ENCODE peak calls at places on chromosomes 16 and 17, in eight cellular contexts. L is stimulated activated CD4-positive, alpha-beta T cell treated with anti-CD3 and anti-CD28 coated beads, Interleukin-4, amount 100 ng/mL, for 24 hours; J is iris pigment epithelial cell; T is heart left ventricle; K is NCI-H774; I is nucleus accumbens; N is stimulated activated CD8-positive, alpha-beta memory T cell treated with anti-CD3 and anti-CD28 coated beads, Interleukin-7, amount 100 ng/mL, for 1 hour; Z is cardiac muscle cell. C is an unnamed sample.

GRCh38 chr17:57899391-57899790 is 49.5 kb upstream of the MRPS23 start:
- DNase-seq in Z (no peak), N (no peak), T (no peak), I (no peak), J (no peak), L (no peak), K (no peak), C (peak; percentile 66)

GRCh38 chr17:76005263-76006149 is 4.9 kb downstream of the CDK3 start:
- DNase-seq in K (peak; percentile 64), Z (peak; percentile 83), N (peak; percentile 55), J (peak; percentile 49), L (peak; percentile 90), I (no peak), T (peak; percentile 73), C (peak; percentile 67)

GRCh38 chr17:49696233-49696761 is 11.5 kb downstream of the SLC35B1 start:
- DNase-seq in T (no peak), J (no peak), L (peak; percentile 81), I (no peak), Z (no peak), K (no peak), N (peak; percentile 30), C (no peak)

GRCh38 chr16:77424841-77425604 is 9.8 kb downstream of the ADAMTS18 start:
- DNase-seq in T (no peak), J (no peak), L (no peak), I (no peak), Z (no peak), K (no peak), N (no peak), C (no peak)

GRCh38 chr16:54286067-54286329 is 589 bp downstream of the IRX3 start:
- DNase-seq in K (no peak), J (no peak), Z (no peak), T (no peak), L (no peak), I (no peak), N (no peak), C (no peak)

GRCh38 chr17:4678448-4679026 is 25.4 kb downstream of the PELP1 start:
- DNase-seq in J (peak; percentile 94), K (no peak), I (no peak), Z (peak; percentile 90), L (peak; percentile 16), T (no peak), N (no peak), C (no peak)

GRCh38 chr16:27704252-27704651 is 154.3 kb downstream of the KATNIP start:
- DNase-seq in J (no peak), I (no peak), K (no peak), T (no peak), N (no peak), Z (no peak), L (no peak), C (no peak)

GRCh38 chr16:56424791-56425438 is 430 bp downstream of the AMFR start:
- DNase-seq in Z (peak; percentile 36), K (no peak), I (no peak), L (peak; percentile 31), N (no peak), T (peak; percentile 44), J (no peak), C (no peak)

GRCh38 chr17:81328925-81329278 is 33.8 kb upstream of the SLC38A10 start:
- DNase-seq in N (no peak), K (no peak), I (no peak), Z (no peak), J (peak; percentile 36), L (no peak), T (no peak), C (no peak)

GRCh38 chr16:48617711-48618148 is 7.8 kb upstream of the N4BP1 start:
- DNase-seq in Z (peak; percentile 88), I (no peak), K (no peak), N (no peak), J (peak; percentile 56), T (peak; percentile 76), L (no peak), C (no peak)

GRCh38 chr16:61148930-61149329 is 887.3 kb downstream of the CDH8 start:
- DNase-seq in I (no peak), Z (peak; percentile 1), T (no peak), J (no peak), N (no peak), K (no peak), L (no peak), C (no peak)

GRCh38 chr17:58328195-58329034 is at the start of gene TSPOAP1:
- DNase-seq in N (peak; percentile 62), I (peak; percentile 40), Z (no peak), L (peak; percentile 87), J (no peak), K (no peak), T (no peak), C (no peak)

GRCh38 chr17:49624896-49625295 is 49.2 kb downstream of the NXPH3 start:
- DNase-seq in L (no peak), J (peak; percentile 61), I (no peak), Z (no peak), T (no peak), N (no peak), K (no peak), C (no peak)

GRCh38 chr17:77288115-77288619 is 147.4 kb downstream of the SEC14L1 start:
- DNase-seq in I (no peak), J (no peak), L (no peak), Z (no peak), N (no peak), T (no peak), K (no peak), C (peak; percentile 68)

GRCh38 chr17:50558955-50559614 is 1.4 kb upstream of the CACNA1G start:
- DNase-seq in I (no peak), Z (peak; percentile 61), K (no peak), L (no peak), N (no peak), T (no peak), J (no peak), C (no peak)

GRCh38 chr17:79619636-79620206 is 8.9 kb upstream of the RBFOX3 start:
- DNase-seq in Z (no peak), T (peak; percentile 7), I (no peak), J (no peak), N (no peak), L (no peak), K (no peak), C (peak; percentile 1)

GRCh38 chr17:63438092-63439051 is 7.7 kb downstream of the CYB561 start:
- DNase-seq in T (no peak), N (no peak), I (no peak), K (no peak), J (no peak), L (no peak), Z (no peak), C (no peak)

GRCh38 chr17:7107012-7107754 is 7.4 kb downstream of the ASGR2 start:
- DNase-seq in T (no peak), L (no peak), N (no peak), K (peak; percentile 76), Z (no peak), J (no peak), I (no peak), C (no peak)

GRCh38 chr16:1263591-1264216 is 7.8 kb downstream of the TPSD1 start:
- DNase-seq in T (no peak), J (no peak), N (no peak), Z (no peak), L (no peak), K (no peak), I (no peak), C (no peak)

GRCh38 chr17:82020874-82021727 is 1.6 kb downstream of the CENPX start:
- DNase-seq in I (no peak), N (no peak), T (peak; percentile 76), K (peak; percentile 48), Z (peak; percentile 74), J (peak; percentile 56), L (peak; percentile 57), C (peak; percentile 78)

GRCh38 chr16:1035066-1035415 is 37.5 kb upstream of the SSTR5 start:
- DNase-seq in L (no peak), T (no peak), Z (no peak), I (no peak), K (no peak), N (no peak), J (no peak), C (no peak)

GRCh38 chr16:69131167-69131748 is 1.1 kb downstream of the CHTF8 start:
- DNase-seq in L (no peak), N (no peak), I (no peak), J (no peak), T (no peak), Z (peak; percentile 47), K (no peak), C (no peak)

GRCh38 chr17:32461853-32462617 is 17.7 kb downstream of the PSMD11 start:
- DNase-seq in J (peak; percentile 72), K (peak; percentile 56), N (no peak), I (no peak), T (no peak), L (peak; percentile 76), Z (peak; percentile 69), C (no peak)

GRCh38 chr16:70703835-70704381 is 18.1 kb upstream of the MTSS2 start:
- DNase-seq in Z (no peak), T (no peak), L (no peak), I (no peak), N (no peak), J (no peak), K (no peak), C (no peak)

GRCh38 chr16:27450836-27451341 is 48.9 kb downstream of the IL21R start:
- DNase-seq in I (no peak), T (no peak), Z (no peak), J (peak; percentile 68), N (peak; percentile 26), L (peak; percentile 20), K (no peak), C (no peak)

GRCh38 chr16:14527411-14528044 is 102.5 kb downstream of the PARN start:
- DNase-seq in J (peak; percentile 69), N (no peak), Z (no peak), L (no peak), K (no peak), I (no peak), T (no peak), C (peak; percentile 54)

GRCh38 chr16:81214745-81215166 is 23.7 kb upstream of the BCO1 start:
- DNase-seq in Z (peak; percentile 28), L (no peak), T (no peak), J (peak; percentile 27), N (no peak), K (no peak), I (no peak), C (no peak)

GRCh38 chr16:68242926-68243858 is 2.0 kb upstream of the PLA2G15 start:
- DNase-seq in T (peak; percentile 21), J (no peak), N (no peak), L (no peak), Z (no peak), I (no peak), K (no peak), C (peak; percentile 18)